ENCODE peak calls at places on chromosome 13, in eight cellular contexts. Y is ascending aorta, K is ovary, W is lower lobe of right lung, E is uterus, X is IMR-90, G is lower leg skin, D is neural crest cell. U is an unnamed sample.

GRCh38 chr13:33178197-33178699 is 107.3 kb downstream of the STARD13 start:
- DNase-seq in D (no peak), W (no peak), G (no peak), X (no peak), E (no peak), K (no peak), Y (no peak), U (no peak)

GRCh38 chr13:23086951-23087350 is 93.8 kb upstream of the SGCG start:
- DNase-seq in E (no peak), Y (no peak), K (no peak), D (no peak), G (no peak), W (no peak), X (no peak), U (no peak)

GRCh38 chr13:24698686-24699085 is 18.5 kb downstream of the ATP12A start:
- DNase-seq in Y (no peak), K (no peak), X (no peak), D (no peak), W (no peak), E (no peak), G (no peak), U (no peak)

GRCh38 chr13:77300176-77301141 is 26.4 kb downstream of the MYCBP2 start:
- DNase-seq in E (no peak), D (no peak), X (peak), Y (no peak), G (no peak), K (no peak), W (no peak), U (no peak)

GRCh38 chr13:74134777-74135305 is 637 bp upstream of the KLF12 start:
- DNase-seq in X (no peak), W (peak), G (no peak), K (peak), Y (peak), D (peak), E (peak), U (peak)

GRCh38 chr13:98083507-98083906 is 59.4 kb upstream of the FARP1 start:
- DNase-seq in Y (no peak), D (no peak), X (peak), W (no peak), K (no peak), G (no peak), E (no peak), U (no peak)

GRCh38 chr13:24719139-24719538 is 38.9 kb downstream of the ATP12A start:
- DNase-seq in X (no peak), Y (peak), G (no peak), K (no peak), W (no peak), D (no peak), E (no peak), U (no peak)

GRCh38 chr13:28585557-28585956 is 73.4 kb upstream of the POMP start:
- DNase-seq in G (no peak), X (no peak), Y (no peak), E (no peak), W (no peak), D (no peak), K (no peak), U (no peak)

DNA sequence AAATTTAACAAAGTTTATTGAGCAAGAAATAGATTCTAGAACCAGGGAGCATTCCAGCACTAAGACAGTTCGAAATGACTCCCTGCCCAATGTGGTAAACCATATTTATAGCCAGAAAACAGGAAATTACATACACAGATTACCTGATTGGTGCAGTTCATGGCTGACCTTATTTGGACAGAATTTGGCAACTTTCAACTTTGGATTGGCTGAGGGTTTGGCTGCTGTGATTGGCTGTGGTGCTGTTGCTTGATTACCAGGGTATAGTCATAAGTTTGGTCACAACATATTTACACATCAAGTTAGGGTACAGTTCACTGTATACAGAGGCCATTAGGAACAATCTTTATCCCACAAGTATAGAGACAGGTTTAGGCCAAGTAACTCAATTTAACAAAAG is 984.8 kb upstream of the MIR17HG start:
- DNase-seq in W (no peak), G (no peak), D (no peak), E (no peak), Y (no peak), K (no peak), X (peak), U (no peak)
- TF ChIP-seq CTCF in W (no peak), G (no peak), D (no peak), E (no peak), Y (no peak), K (no peak), X (no peak), U (no peak)

DNA sequence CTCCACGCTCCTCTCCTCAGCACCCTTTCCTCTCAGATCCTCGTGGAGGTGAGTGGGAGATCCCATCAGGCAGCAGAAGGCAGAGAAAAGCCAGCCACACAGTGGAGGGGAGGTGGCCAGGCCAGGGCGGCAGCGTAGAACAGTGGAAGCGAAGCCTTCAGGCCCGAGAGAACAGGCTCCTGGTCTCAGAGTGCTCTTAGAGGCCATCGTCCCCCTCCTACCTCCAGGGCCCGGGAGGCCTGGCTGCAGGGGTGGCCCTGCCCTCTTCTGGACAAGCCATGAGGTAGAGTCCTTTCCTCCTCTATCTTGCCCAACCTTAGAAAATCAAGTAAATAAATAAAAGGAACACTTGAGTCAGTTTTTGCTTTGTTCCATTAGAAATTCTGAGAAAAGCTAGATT is 202.0 kb downstream of the KATNAL1 start:
- DNase-seq in E (no peak), W (peak), G (no peak), K (no peak), D (no peak), Y (no peak), X (no peak), U (no peak)
- TF ChIP-seq CTCF in E (peak), W (no peak), G (no peak), K (no peak), D (no peak), Y (no peak), X (no peak), U (no peak)

DNA sequence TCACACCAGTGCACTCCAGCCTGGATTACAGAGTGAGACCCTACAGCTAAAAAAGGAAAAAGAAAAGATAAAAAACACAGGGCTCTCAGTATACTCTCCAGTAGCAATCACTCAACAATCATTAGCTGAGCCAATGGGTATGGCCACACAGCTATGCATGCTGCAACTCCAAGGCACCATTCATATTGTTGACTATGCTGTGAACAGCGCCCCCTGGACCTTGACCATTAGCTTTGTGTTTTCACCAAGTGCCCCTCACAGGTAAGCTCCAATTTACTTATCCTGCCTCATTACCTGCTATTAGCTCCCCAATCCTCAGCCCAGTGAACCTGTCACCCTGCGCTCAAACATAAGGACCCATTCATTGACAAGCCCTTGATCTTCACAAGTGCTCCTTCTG is 35.8 kb downstream of the ZIC5 start:
- DNase-seq in E (no peak), K (no peak), G (no peak), Y (no peak), W (no peak), X (no peak), D (no peak), U (no peak)
- TF ChIP-seq CTCF in E (no peak), K (no peak), G (no peak), Y (no peak), W (peak), X (no peak), D (no peak), U (no peak)

GRCh38 chr13:42333613-42334328 is 61.8 kb downstream of the AKAP11 start:
- DNase-seq in E (no peak), K (no peak), D (no peak), X (peak), G (no peak), Y (no peak), W (no peak), U (no peak)
- TF ChIP-seq CTCF in E (no peak), K (no peak), D (peak), X (peak), G (no peak), Y (no peak), W (no peak), U (peak)

GRCh38 chr13:80251403-80251802 is 89.5 kb downstream of the SPRY2 start:
- DNase-seq in Y (no peak), G (no peak), W (no peak), K (no peak), D (no peak), X (peak), E (no peak), U (no peak)
- TF ChIP-seq CTCF in Y (no peak), G (no peak), W (no peak), K (no peak), D (no peak), X (no peak), E (no peak), U (no peak)

DNA sequence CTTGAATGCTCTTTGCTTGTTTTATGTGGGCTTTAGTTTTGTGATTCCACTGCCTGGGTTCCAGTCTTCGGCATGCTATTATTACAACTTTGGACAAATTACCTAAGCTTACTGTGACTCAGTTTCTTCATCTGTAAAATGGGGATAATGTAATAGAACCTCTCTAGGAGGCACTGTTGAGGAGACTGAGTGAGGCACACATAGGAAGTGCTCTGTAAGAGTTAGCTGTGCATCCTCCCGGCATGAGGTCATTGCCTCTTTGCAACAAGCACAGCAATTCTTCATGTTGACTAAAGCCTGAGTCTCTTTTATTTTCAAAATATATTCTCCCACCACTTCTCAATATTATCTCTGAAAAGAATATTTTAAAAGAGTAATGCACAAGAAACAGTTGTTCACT is 227.4 kb downstream of the DLEU7 start:
- DNase-seq in E (no peak), D (no peak), Y (no peak), X (peak), W (no peak), K (no peak), G (no peak), U (no peak)
- TF ChIP-seq CTCF in E (no peak), D (no peak), Y (no peak), X (no peak), W (no peak), K (no peak), G (no peak), U (no peak)

DNA sequence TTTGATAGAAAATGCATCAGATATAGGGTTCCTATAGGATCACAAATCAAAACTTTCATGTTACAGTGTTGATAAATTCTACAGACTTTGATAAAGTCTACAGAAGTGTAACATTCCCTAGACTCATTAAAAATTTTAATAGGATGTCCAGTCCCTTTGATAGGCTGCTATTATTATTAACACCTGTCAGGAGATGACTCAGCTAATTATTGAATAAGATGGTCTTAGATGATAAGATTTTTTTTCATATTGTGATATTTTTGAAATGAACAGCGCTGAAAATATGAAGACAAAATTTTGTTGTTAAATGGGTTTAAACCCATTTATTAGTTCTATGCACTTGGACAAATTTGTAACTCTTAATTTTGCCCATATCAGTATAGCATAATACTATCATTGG is 356.8 kb upstream of the SLITRK1 start:
- DNase-seq in E (no peak), X (no peak), K (no peak), Y (no peak), G (no peak), W (no peak), D (no peak), U (no peak)
- TF ChIP-seq CTCF in E (no peak), X (no peak), K (no peak), Y (no peak), G (no peak), W (no peak), D (no peak), U (no peak)

GRCh38 chr13:110352735-110353134 is 45.7 kb downstream of the COL4A2 start:
- DNase-seq in G (no peak), K (no peak), W (no peak), X (no peak), E (no peak), Y (no peak), D (no peak), U (no peak)
- TF ChIP-seq CTCF in G (no peak), K (no peak), W (no peak), X (peak), E (no peak), Y (no peak), D (peak), U (peak)

DNA sequence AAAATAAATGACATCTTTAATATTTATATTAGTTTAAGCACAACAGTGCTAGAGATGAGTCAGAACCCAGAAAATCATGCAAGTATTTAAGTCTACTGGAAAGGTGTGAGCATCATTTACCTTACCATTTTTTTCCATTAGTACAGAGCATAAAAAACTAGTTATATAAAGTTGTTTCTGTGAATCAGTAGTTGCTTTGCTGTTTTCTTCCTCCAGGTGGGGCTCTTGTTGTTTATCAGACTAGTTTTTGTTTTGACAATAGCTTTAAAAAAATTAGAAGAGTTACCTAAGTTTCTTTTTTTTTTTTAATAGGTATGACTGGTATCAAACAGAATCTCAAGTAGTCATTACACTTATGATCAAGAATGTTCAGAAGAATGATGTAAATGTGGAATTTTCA is 12.7 kb downstream of the SUGT1 start:
- DNase-seq in G (no peak), X (peak), W (no peak), E (no peak), Y (no peak), K (no peak), D (no peak), U (no peak)
- TF ChIP-seq CTCF in G (no peak), X (peak), W (peak), E (no peak), Y (no peak), K (no peak), D (peak), U (peak)

GRCh38 chr13:85879014-85879413 is 79.8 kb upstream of the SLITRK6 start:
- DNase-seq in X (no peak), D (no peak), G (no peak), Y (no peak), K (no peak), E (no peak), W (no peak), U (no peak)
- TF ChIP-seq CTCF in X (no peak), D (no peak), G (no peak), Y (no peak), K (no peak), E (no peak), W (no peak), U (peak)